ENCODE peak calls at places on chromosomes 2 and 18, in four cellular contexts. L is stimulated activated CD4-positive, alpha-beta T cell treated with anti-CD3 and anti-CD28 coated beads, Interleukin-2, amount 100 ng/mL, for 24 hours; W is epithelial cell of prostate; H is EL. A is an unnamed sample.

GRCh38 chr18:6044319-6044718 is 149.0 kb upstream of the TMEM200C start:
- DNase-seq in L (no peak), W (no peak), H (no peak), A (no peak)

GRCh38 chr2:219128401-219128800 is 32.2 kb downstream of the NHEJ1 start:
- DNase-seq in L (no peak), W (no peak), H (no peak), A (no peak)

GRCh38 chr2:228599297-228599696 is 417.8 kb upstream of the SPHKAP start:
- DNase-seq in L (no peak), W (no peak), H (no peak), A (no peak)

GRCh38 chr18:8153887-8154583 is 455.2 kb upstream of the RAB12 start:
- DNase-seq in L (no peak), W (peak; percentile 18), H (peak; percentile 79), A (peak; percentile 51)

GRCh38 chr2:150296795-150297546 is 190.5 kb downstream of the RND3 start:
- DNase-seq in L (no peak), W (peak; percentile 27), H (peak; percentile 62), A (peak; percentile 49)

GRCh38 chr2:199470672-199471442 is 13.1 kb upstream of the SATB2 start:
- DNase-seq in L (no peak), W (no peak), H (no peak), A (no peak)

GRCh38 chr2:174972924-174973323 is 32.3 kb downstream of the CHN1 start:
- DNase-seq in L (no peak), W (no peak), H (peak; percentile 84), A (peak; percentile 44)

GRCh38 chr2:47218066-47218581 is 63.0 kb upstream of the STPG4 start:
- DNase-seq in L (no peak), W (no peak), H (no peak), A (no peak)

GRCh38 chr2:221997683-221998082 is 301.1 kb downstream of the PAX3 start:
- DNase-seq in L (no peak), W (no peak), H (no peak), A (no peak)

GRCh38 chr2:161250864-161251436 is 57.3 kb upstream of the PSMD14 start:
- DNase-seq in L (no peak), W (no peak), H (peak; percentile 48), A (peak; percentile 67)

GRCh38 chr2:127683056-127683455 is 7.7 kb upstream of the LIMS2 start:
- DNase-seq in L (no peak), W (no peak), H (no peak), A (no peak)

GRCh38 chr2:168731550-168732128 is 70.8 kb upstream of the NOSTRIN start:
- DNase-seq in L (no peak), W (no peak), H (peak; percentile 21), A (no peak)

GRCh38 chr2:101820519-101820918 is 123.0 kb downstream of the MAP4K4 start:
- DNase-seq in L (no peak), W (peak; percentile 98), H (peak; percentile 86), A (peak; percentile 95)

GRCh38 chr2:36456227-36456788 is 100.7 kb downstream of the CRIM1 start:
- DNase-seq in L (no peak), W (no peak), H (peak; percentile 76), A (no peak)

GRCh38 chr2:206616141-206616540 is 26.1 kb upstream of the FAM237A start:
- DNase-seq in L (no peak), W (peak; percentile 20), H (no peak), A (no peak)

GRCh38 chr18:42274488-42275137 is 319.6 kb downstream of the PIK3C3 start:
- DNase-seq in L (no peak), W (no peak), H (peak; percentile 5), A (peak; percentile 2)

GRCh38 chr2:239212553-239213419 is 188.0 kb downstream of the HDAC4 start:
- DNase-seq in L (no peak), W (no peak), H (no peak), A (no peak)

GRCh38 chr18:60984496-60984895 is 348.7 kb upstream of the CDH20 start:
- DNase-seq in L (no peak), W (no peak), H (no peak), A (no peak)

GRCh38 chr2:217471329-217471728 is 531.5 kb downstream of the TNS1 start:
- DNase-seq in L (no peak), W (no peak), H (peak; percentile 76), A (peak; percentile 66)

GRCh38 chr2:119174993-119175347 is 16.4 kb upstream of the C1QL2 start:
- DNase-seq in L (no peak), W (no peak), H (no peak), A (no peak)

GRCh38 chr18:37578886-37579513 is 13.4 kb upstream of the CELF4 start:
- DNase-seq in L (no peak), W (no peak), H (no peak), A (peak; percentile 80)

GRCh38 chr18:29779096-29779495 is 1263.4 kb downstream of the DSC3 start:
- DNase-seq in L (no peak), W (no peak), H (no peak), A (no peak)

GRCh38 chr2:234793211-234793610 is 158.6 kb upstream of the SH3BP4 start:
- DNase-seq in L (no peak), W (no peak), H (no peak), A (no peak)

GRCh38 chr2:98583866-98584618 is 24.3 kb downstream of the COA5 start:
- DNase-seq in L (no peak), W (no peak), H (no peak), A (no peak)

GRCh38 chr2:172083725-172084483 is 1.4 kb upstream of the DLX1 start:
- DNase-seq in L (no peak), W (no peak), H (no peak), A (no peak)

GRCh38 chr2:9952286-9952737 is 819 bp downstream of the GRHL1 start:
- DNase-seq in L (no peak), W (no peak), H (no peak), A (no peak)